ENCODE peak calls at places on chromosomes 5 and 9, in eight cellular contexts. E is lower leg skin, S is tibial artery, F is astrocyte, N is progenitor cell of endocrine pancreas, B is GM10248, M is RWPE1, R is MM.1S. Z is an unnamed sample.

GRCh38 chr9:5593904-5594303 is 35.0 kb upstream of the RIC1 start:
- DNase-seq in B (peak; percentile 58), F (no peak), N (no peak), E (no peak), R (peak; percentile 85), S (no peak), M (no peak), Z (no peak)

GRCh38 chr5:60652206-60652605 is 47.8 kb downstream of the DEPDC1B start:
- DNase-seq in R (no peak), B (no peak), M (peak; percentile 90), N (no peak), F (peak; percentile 84), E (no peak), S (no peak), Z (no peak)

GRCh38 chr9:136687721-136688223 is 515 bp upstream of the AGPAT2 start:
- DNase-seq in S (no peak), N (no peak), R (no peak), E (no peak), M (no peak), F (no peak), B (no peak), Z (no peak)

GRCh38 chr5:112995764-112996618 is 19.4 kb downstream of the DCP2 start:
- DNase-seq in F (no peak), S (peak; percentile 75), E (peak; percentile 71), N (peak; percentile 53), B (peak; percentile 45), R (peak; percentile 80), M (peak; percentile 76), Z (peak; percentile 80)

GRCh38 chr5:81750308-81751008 is 439 bp downstream of the SSBP2 start:
- DNase-seq in B (peak; percentile 36), R (peak; percentile 31), E (no peak), S (no peak), N (no peak), M (peak; percentile 41), F (no peak), Z (no peak)

GRCh38 chr5:138241688-138242547 is 28.8 kb upstream of the CDC23 start:
- DNase-seq in F (peak; percentile 11), B (peak; percentile 37), M (no peak), S (peak; percentile 22), E (no peak), N (peak; percentile 34), R (no peak), Z (peak; percentile 75)

GRCh38 chr5:90558344-90559192 is at the start of gene ADGRV1:
- DNase-seq in S (no peak), E (no peak), M (peak; percentile 88), R (peak; percentile 95), N (peak; percentile 91), F (peak; percentile 62), B (peak; percentile 26), Z (peak; percentile 94)

GRCh38 chr9:72203205-72203803 is 54.1 kb downstream of the GDA start:
- DNase-seq in R (peak; percentile 54), F (no peak), B (peak; percentile 35), M (peak; percentile 74), N (no peak), S (no peak), E (no peak), Z (no peak)

GRCh38 chr9:87816041-87816440 is 66.6 kb upstream of the SPATA31E1 start:
- DNase-seq in F (no peak), R (no peak), M (no peak), S (peak; percentile 42), E (no peak), B (no peak), N (no peak), Z (no peak)

GRCh38 chr9:35667939-35668338 is 2.9 kb upstream of the ARHGEF39 start:
- DNase-seq in F (no peak), N (no peak), E (no peak), B (no peak), R (no peak), S (no peak), M (no peak), Z (no peak)

GRCh38 chr5:172766287-172767104 is 4.5 kb downstream of the DUSP1 start:
- DNase-seq in S (peak; percentile 92), E (peak; percentile 88), B (no peak), F (peak; percentile 83), R (no peak), N (no peak), M (peak; percentile 52), Z (no peak)

GRCh38 chr9:137084526-137084925 is 2.3 kb upstream of the MAN1B1 start:
- DNase-seq in N (no peak), B (no peak), R (no peak), M (peak; percentile 62), S (no peak), F (no peak), E (no peak), Z (no peak)

GRCh38 chr9:93299418-93300174 is 115.7 kb downstream of the WNK2 start:
- DNase-seq in M (no peak), E (no peak), R (no peak), F (no peak), S (no peak), B (no peak), N (no peak), Z (no peak)

DNA sequence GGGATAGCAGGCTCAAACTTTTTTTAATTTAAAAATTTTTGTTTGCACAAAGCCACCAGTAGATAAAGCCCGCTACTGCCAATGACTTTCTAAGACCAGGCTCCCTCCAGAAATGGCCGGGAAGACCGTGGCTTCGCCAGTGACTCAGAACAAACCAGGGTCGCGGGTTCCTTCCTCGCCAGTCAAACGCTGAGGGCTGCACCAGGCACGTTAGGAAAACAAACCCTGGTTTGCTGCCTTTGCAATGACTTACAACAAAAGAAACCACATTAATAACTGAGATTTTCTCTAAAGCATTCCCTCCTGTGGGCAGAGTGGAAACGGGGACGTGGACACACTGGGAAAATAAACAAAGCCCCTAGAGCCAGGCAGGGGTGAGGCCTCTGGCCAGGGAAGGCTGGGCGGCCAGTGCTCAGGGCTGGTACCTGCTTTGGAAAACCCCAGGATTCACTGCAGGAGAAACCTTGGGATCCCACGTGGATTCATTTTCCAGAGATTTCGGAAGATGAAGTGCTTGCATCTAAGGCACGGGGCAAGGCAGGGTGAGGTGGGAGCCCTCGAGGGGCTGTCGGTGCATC is 3.8 kb downstream of the PRRX2 start:
- DNase-seq in R (no peak), B (no peak), F (peak; percentile 87), E (no peak), N (no peak), M (no peak), S (no peak), Z (no peak)
- TF ChIP-seq CTCF in R (no peak), B (no peak), F (no peak), E (no peak), N (no peak), M (no peak), S (no peak), Z (no peak)

GRCh38 chr9:2907401-2907800 is 63.5 kb upstream of the PUM3 start:
- DNase-seq in N (no peak), S (no peak), F (no peak), R (no peak), E (no peak), M (no peak), B (no peak), Z (no peak)

DNA sequence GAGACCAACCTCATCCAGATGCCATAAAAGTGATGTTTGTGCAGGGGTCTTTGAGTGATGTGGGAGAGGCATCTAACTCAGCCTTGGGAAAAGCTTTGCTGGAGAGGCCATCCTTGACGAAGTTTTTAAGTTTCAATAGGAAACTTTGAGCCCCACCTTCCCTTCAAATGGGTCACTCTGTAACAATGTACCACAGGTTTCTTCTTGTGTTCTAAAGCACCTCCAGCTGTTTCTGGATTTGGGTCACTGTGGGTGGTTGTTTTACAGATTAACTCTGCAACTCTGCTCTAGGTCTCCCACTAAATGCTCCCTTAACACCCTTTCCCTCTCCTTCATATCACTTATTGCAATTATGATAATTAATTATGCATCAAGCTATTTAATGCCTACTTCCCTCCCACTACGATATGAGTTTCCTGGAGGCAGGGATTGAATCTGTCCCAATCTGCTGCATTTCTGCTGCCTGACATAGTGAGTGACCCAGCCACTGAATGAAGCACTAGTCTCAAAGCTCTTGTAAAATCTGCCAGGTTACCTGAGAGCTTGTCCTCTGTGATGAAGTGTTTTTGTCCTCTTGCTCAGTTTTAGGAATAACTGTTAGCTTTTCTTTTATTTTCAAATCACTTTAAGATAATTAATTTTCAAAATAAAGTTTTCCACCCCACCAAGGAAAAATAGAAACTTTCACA is 60.5 kb upstream of the PUM3 start:
- DNase-seq in E (no peak), B (no peak), R (no peak), S (no peak), F (no peak), M (no peak), N (no peak), Z (no peak)
- TF ChIP-seq CTCF in E (no peak), B (no peak), R (no peak), S (no peak), F (no peak), M (no peak), N (no peak), Z (no peak)

GRCh38 chr9:90953200-90953599 is 151.6 kb downstream of the SYK start:
- DNase-seq in R (no peak), B (no peak), N (no peak), E (no peak), M (no peak), S (no peak), F (no peak), Z (no peak)
- TF ChIP-seq CTCF in R (no peak), B (no peak), N (no peak), E (no peak), M (no peak), S (no peak), F (no peak), Z (no peak)

GRCh38 chr9:37311938-37312730 is 110.4 kb upstream of the GRHPR start:
- DNase-seq in B (no peak), N (no peak), E (no peak), F (peak; percentile 86), S (no peak), M (peak; percentile 43), R (no peak), Z (no peak)

GRCh38 chr9:37309136-37309535 is 113.4 kb upstream of the GRHPR start:
- DNase-seq in M (no peak), B (peak; percentile 26), E (no peak), R (peak; percentile 18), N (no peak), S (no peak), F (no peak), Z (no peak)
- TF ChIP-seq CTCF in M (no peak), B (peak; percentile 41), E (no peak), R (peak; percentile 53), N (peak; percentile 21), S (no peak), F (no peak), Z (no peak)

DNA sequence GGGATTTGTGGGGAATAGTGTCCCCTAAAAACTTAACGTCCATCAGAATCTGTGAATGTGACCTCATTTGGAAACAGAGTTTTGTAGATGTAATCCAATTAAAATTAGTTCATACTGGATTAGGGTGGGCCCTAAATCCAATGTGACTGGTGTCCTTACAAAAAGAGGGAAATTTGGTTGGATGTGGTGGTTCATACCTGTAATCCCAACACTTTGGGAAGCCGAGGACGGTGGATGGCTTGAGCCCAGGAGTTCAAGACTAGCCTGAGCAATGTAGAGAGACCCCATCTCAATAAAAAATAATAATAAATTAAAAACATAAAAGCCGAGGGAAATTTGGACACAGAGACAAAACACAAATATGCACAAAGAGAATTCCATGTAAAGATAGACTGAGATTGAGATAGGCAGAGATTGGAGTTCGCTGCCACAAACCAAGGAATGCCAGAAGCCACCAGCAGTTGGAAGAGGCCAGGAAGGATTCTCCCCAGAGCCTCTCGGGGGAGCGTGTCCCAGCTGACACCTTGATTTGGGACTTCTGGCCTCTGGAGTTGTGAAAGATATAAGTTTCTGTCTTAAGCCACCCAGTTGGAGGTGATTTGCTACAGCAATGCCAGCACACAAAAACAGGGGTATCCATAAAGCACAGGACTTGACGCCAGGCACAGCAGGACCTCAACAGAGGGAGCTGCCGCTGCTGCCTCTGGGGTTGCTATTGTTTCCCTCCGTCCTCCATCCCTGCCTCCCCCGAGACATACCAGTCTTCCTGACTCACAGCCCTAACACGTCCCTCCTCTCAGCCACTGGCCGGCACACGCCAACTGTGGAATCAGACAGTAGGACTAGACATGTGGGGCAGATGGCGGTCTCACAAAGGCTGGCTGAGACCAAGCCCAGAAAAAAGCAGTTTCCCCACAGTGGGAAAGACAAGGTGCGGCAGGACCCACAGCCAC is 73.8 kb upstream of the IL17B start:
- DNase-seq in N (no peak), B (no peak), E (peak; percentile 53), S (peak; percentile 85), F (peak; percentile 97), R (no peak), M (peak; percentile 93), Z (no peak)
- TF ChIP-seq CTCF in N (no peak), B (no peak), E (no peak), S (peak; percentile 16), F (no peak), R (no peak), M (no peak), Z (no peak)

Z was measured in glutamatergic neuron.